ENCODE peak calls at places on chromosome 6, in seven cellular contexts. P is GM12865, Y is uterus, S is GM04503, L is NCI-H1105, C is kidney tubule cell, W is lower lobe of right lung. O is an unnamed sample.

GRCh38 chr6:21201181-21201580 is 392.4 kb upstream of the SOX4 start:
- DNase-seq in S (no peak), L (no peak), Y (no peak), W (no peak), P (no peak), C (no peak), O (no peak)

GRCh38 chr6:137471497-137471896 is 22.7 kb downstream of the OLIG3 start:
- DNase-seq in W (no peak), C (no peak), P (no peak), L (no peak), Y (no peak), S (no peak), O (no peak)

GRCh38 chr6:127332383-127332961 is 10.9 kb downstream of the ECHDC1 start:
- DNase-seq in Y (no peak), L (no peak), P (no peak), S (no peak), C (no peak), W (no peak), O (no peak)

GRCh38 chr6:110511401-110511800 is 35.0 kb upstream of the SLC22A16 start:
- DNase-seq in Y (no peak), L (no peak), S (no peak), P (no peak), W (no peak), C (no peak), O (no peak)

GRCh38 chr6:78701407-78701806 is 165.9 kb upstream of the IRAK1BP1 start:
- DNase-seq in W (no peak), P (no peak), S (no peak), C (peak; percentile 71), L (no peak), Y (no peak), O (no peak)

GRCh38 chr6:150152891-150153876 is 10.3 kb downstream of the PPP1R14C start:
- DNase-seq in Y (no peak), L (no peak), W (no peak), P (no peak), S (no peak), C (no peak), O (no peak)

GRCh38 chr6:33692760-33693158 is 18.7 kb downstream of the UQCC2 start:
- DNase-seq in C (no peak), Y (no peak), S (no peak), W (peak; percentile 64), L (no peak), P (peak; percentile 65), O (peak; percentile 68)

GRCh38 chr6:149360536-149360935 is 39.5 kb upstream of the SUMO4 start:
- DNase-seq in L (no peak), Y (no peak), W (no peak), S (no peak), C (no peak), P (no peak), O (no peak)

GRCh38 chr6:69933239-69933638 is 66.9 kb downstream of the COL19A1 start:
- DNase-seq in C (peak; percentile 17), S (no peak), P (no peak), W (no peak), L (no peak), Y (no peak), O (no peak)

GRCh38 chr6:6246539-6246938 is 73.9 kb downstream of the F13A1 start:
- DNase-seq in Y (no peak), C (peak; percentile 75), S (no peak), L (no peak), W (no peak), P (peak; percentile 38), O (no peak)

GRCh38 chr6:41374618-41375590 is 39.5 kb downstream of the NCR2 start:
- DNase-seq in C (no peak), P (no peak), Y (no peak), L (peak; percentile 16), W (no peak), S (no peak), O (no peak)

GRCh38 chr6:2630891-2631458 is 119.7 kb downstream of the MYLK4 start:
- DNase-seq in S (no peak), C (peak; percentile 49), Y (no peak), L (no peak), W (no peak), P (no peak), O (no peak)

GRCh38 chr6:24865161-24865560 is 66.4 kb upstream of the ARMH2 start:
- DNase-seq in S (no peak), C (no peak), Y (no peak), P (no peak), W (no peak), L (no peak), O (no peak)

GRCh38 chr6:41966961-41967311 is 25.3 kb upstream of the CCND3 start:
- DNase-seq in L (no peak), W (no peak), C (peak; percentile 95), P (no peak), Y (no peak), S (no peak), O (peak; percentile 5)

GRCh38 chr6:111653961-111654360 is 48.3 kb upstream of the TRAF3IP2 start:
- DNase-seq in S (no peak), L (peak; percentile 71), C (no peak), P (no peak), Y (no peak), W (no peak), O (no peak)

GRCh38 chr6:116444092-116444491 is 17.1 kb upstream of the CALHM6 start:
- DNase-seq in L (peak; percentile 17), Y (no peak), P (peak; percentile 53), C (peak; percentile 43), W (no peak), S (no peak), O (no peak)

GRCh38 chr6:13471184-13471583 is 16.2 kb downstream of the GFOD1 start:
- DNase-seq in S (no peak), Y (no peak), L (no peak), W (no peak), C (no peak), P (no peak), O (no peak)

GRCh38 chr6:36827261-36828079 is 11.8 kb downstream of the CPNE5 start:
- DNase-seq in C (peak; percentile 47), P (no peak), Y (peak; percentile 61), W (no peak), S (no peak), L (peak; percentile 20), O (no peak)

O was measured in sciatic nerve.